ENCODE peak calls at places on chromosomes 1 and 21, in five cellular contexts. M, H, C, V and E are unnamed samples. For H3K27me3, the result is how much of the 10 kb centered on the place peaks cover.

GRCh38 chr1:7938070-7938469 is 2.6 kb downstream of the TNFRSF9 start:
- DNase-seq in H (no peak), M (no peak), C (no peak), V (no peak), E (no peak)

GRCh38 chr1:116122955-116123757 is 12.0 kb downstream of the MAB21L3 start:
- DNase-seq in V (no peak), H (peak), C (no peak), M (no peak), E (no peak)

GRCh38 chr1:58929667-58930325 is 145.9 kb upstream of the JUN start:
- DNase-seq in V (no peak), H (peak), C (no peak), M (no peak), E (no peak)

GRCh38 chr1:29933110-29933509 is 696.8 kb downstream of the PTPRU start:
- DNase-seq in M (peak), H (no peak), V (no peak), C (no peak), E (no peak)

GRCh38 chr1:179883739-179884138 is 1.7 kb downstream of the TOR1AIP1 start:
- DNase-seq in H (peak), M (no peak), V (no peak), C (no peak), E (no peak)

GRCh38 chr1:203548917-203549708 is 55.2 kb downstream of the OPTC start:
- DNase-seq in M (no peak), V (no peak), C (no peak), H (no peak), E (no peak)

GRCh38 chr1:29752141-29752540 is 515.8 kb downstream of the PTPRU start:
- DNase-seq in M (no peak), V (no peak), H (peak), C (peak), E (peak)

GRCh38 chr1:32538887-32539583 is at the start of gene ZBTB8A:
- DNase-seq in H (peak), C (peak), V (peak), M (peak), E (peak)

GRCh38 chr1:178407662-178408061 is 89.1 kb downstream of the CLEC20A start:
- DNase-seq in V (no peak), H (no peak), M (no peak), C (no peak), E (no peak)

GRCh38 chr1:214354440-214355148 is 73.6 kb downstream of the SMYD2 start:
- DNase-seq in M (no peak), C (no peak), V (no peak), H (peak), E (no peak)

GRCh38 chr21:46540087-46540710 is 64.7 kb downstream of the S100B start:
- DNase-seq in C (peak), H (no peak), M (no peak), V (no peak), E (no peak)

GRCh38 chr1:205450448-205450847 is 5.4 kb downstream of the BLACAT1 start:
- DNase-seq in V (peak), M (no peak), H (no peak), C (no peak), E (no peak)

GRCh38 chr1:169866577-169866976 is 27.1 kb downstream of the SCYL3 start:
- DNase-seq in V (no peak), C (no peak), M (no peak), H (no peak), E (no peak)

GRCh38 chr1:16249838-16250241 is 12.9 kb upstream of the CPLANE2 start:
- DNase-seq in H (peak), V (peak), C (peak), M (no peak), E (no peak)

GRCh38 chr1:236451796-236452373 is 57.8 kb downstream of the EDARADD start:
- DNase-seq in M (no peak), C (no peak), H (no peak), V (peak), E (peak)

GRCh38 chr1:33320619-33321165 is at the start of gene A3GALT2:
- DNase-seq in V (no peak), M (no peak), C (no peak), H (no peak), E (no peak)

GRCh38 chr1:179052776-179053175 is 27.1 kb downstream of the FAM20B start:
- DNase-seq in C (no peak), M (no peak), H (no peak), V (no peak), E (no peak)

GRCh38 chr1:172976222-172977041 is 74.3 kb downstream of the TNFSF18 start:
- DNase-seq in M (no peak), V (no peak), C (no peak), H (peak), E (no peak)

GRCh38 chr21:38119793-38120192 is 137.0 kb upstream of the KCNJ15 start:
- DNase-seq in M (no peak), V (no peak), C (no peak), H (no peak), E (no peak)

GRCh38 chr1:115251340-115251748 is 86.7 kb downstream of the NGF start:
- DNase-seq in V (no peak), H (peak), C (no peak), M (no peak), E (no peak)

GRCh38 chr1:23480187-23481025 is 3.6 kb downstream of the ASAP3 start:
- DNase-seq in V (no peak), H (no peak), M (no peak), C (no peak), E (no peak)

GRCh38 chr1:23481904-23482303 is 2.1 kb downstream of the ASAP3 start:
- DNase-seq in H (no peak), V (no peak), M (no peak), C (no peak), E (no peak)

GRCh38 chr1:23481026-23481597 is 2.9 kb downstream of the ASAP3 start:
- DNase-seq in H (no peak), C (no peak), M (no peak), V (no peak), E (no peak)

GRCh38 chr1:23477359-23478144 is 6.4 kb downstream of the ASAP3 start:
- DNase-seq in M (no peak), H (no peak), V (no peak), C (no peak), E (no peak)

GRCh38 chr1:23478896-23479790 is 4.8 kb downstream of the ASAP3 start:
- DNase-seq in H (peak), C (peak), V (peak), M (no peak), E (no peak)
- H3K27ac ChIP-seq in H (no peak), C (no peak), V (no peak), M (peak), E (no peak)

GRCh38 chr1:157167437-157167836 is 29.2 kb upstream of the ETV3 start:
- DNase-seq in H (no peak), C (no peak), V (no peak), M (no peak), E (no peak)

GRCh38 chr1:157166581-157166980 is 28.4 kb upstream of the ETV3 start:
- DNase-seq in C (no peak), M (no peak), V (no peak), H (no peak), E (no peak)

GRCh38 chr1:157170677-157171515 is 32.7 kb upstream of the ETV3 start:
- DNase-seq in V (peak), H (no peak), M (no peak), C (no peak), E (peak)

GRCh38 chr1:157163273-157164127 is 25.3 kb upstream of the ETV3 start:
- DNase-seq in C (peak), H (peak), M (peak), V (peak), E (peak)

DNA sequence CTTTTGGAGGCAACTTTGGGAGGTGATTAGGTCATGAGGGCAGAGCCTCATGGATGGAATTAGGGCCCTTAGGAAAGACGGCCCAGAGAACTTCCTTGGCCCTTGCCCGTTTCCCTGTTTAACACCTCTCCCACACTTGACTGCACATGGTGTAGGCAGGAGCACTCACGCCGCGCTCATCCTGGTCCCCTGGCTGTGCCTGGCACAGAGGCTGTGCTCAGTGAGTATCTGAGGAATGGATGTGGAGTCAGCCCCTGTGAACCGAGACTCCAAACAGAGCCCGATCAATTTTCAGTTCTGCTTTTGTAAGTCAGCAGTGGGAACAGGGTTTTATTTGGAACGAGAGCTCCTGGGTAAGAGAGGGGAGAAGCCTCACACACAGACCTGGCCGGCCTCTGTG is 29.8 kb upstream of the ETV3 start:
- DNase-seq in V (no peak), C (no peak), M (no peak), H (no peak), E (no peak)
- H3K27me3 ChIP-seq in V (under half), C (under half), M (under half), H (under half), E (under half)

DNA sequence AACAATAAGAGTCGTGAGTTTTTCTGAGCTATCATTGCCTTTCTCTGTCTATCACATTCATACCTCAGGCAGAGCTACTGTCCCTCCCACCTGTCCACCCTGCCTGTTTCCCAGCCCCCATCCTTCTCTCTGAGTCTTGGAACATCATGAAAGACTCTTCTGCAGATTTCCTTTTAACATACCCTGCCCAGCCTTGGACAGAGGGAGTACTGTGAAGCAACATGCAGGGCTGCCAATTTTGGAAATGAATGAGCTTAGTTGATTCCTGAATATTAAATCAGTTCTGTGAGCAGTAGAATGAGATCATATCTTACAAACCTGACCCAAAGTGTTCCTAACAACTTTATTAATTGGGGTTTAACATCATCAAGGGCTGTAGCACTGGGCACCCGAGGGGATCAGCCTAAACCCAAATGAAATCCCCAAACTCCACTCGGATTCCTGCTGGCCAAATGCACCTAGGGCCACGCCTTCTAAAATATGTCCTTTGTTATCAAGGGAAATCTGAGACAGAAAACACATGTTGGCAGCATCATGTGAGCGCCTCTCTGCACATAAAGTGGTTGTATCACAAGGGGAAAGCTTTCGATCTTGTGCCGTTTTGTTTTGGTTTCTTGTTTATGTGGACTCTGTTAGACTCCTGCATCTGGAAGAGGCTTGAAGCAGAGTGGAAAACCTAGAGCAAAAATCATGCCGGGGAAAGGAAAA is 357.6 kb downstream of the KIF26B start:
- DNase-seq in H (peak), C (no peak), V (no peak), M (no peak), E (no peak)
- H3K4me3 ChIP-seq in H (peak), C (no peak), V (no peak), M (peak), E (no peak)

DNA sequence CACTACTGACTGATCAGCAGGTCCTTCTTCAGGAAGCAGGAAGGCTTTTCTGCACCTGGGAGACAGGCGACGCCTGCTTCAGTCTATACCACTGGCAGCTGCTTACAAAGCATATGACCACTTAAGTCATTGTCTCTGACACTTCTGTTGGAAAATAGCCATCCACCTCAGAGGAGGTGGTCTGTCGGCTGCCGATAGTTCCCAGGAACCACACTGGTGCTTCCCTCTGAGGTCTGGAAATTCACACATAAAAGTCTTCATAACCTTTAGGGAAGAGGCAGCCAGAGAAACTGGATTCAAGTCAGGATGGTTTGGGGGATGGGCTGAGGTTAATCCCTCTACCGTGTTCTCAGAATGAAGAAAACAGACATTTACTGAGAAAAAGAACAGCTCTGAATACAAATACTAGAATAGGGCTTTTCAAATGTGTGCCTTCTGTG is 15.6 kb upstream of the SRP9 start:
- DNase-seq in H (peak), V (no peak), C (no peak), M (no peak), E (peak)
- H3K27ac ChIP-seq in H (no peak), V (no peak), C (peak), M (no peak), E (peak)

DNA sequence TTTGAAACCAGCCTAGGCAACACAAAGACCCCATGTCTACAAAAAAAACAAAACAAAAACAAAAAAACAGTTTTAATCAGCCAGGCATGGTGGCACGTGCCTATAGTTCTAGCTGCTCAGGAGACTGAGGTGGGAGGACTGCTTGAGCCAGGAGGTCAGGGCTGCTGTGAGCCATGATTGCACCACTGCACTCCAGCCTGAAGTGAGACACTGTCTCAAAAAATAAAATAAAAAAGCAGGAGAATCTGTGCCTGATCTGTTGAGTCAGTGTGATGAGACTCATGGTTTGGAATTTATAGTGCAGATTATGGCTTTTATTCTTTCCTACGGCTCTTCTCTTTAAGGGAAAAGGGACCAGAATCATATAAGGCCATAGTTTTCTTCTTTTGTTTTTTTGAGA is 16.5 kb downstream of the TRIT1 start:
- DNase-seq in V (no peak), C (no peak), H (peak), M (no peak), E (no peak)
- H3K27me3 ChIP-seq in V (under half), C (under half), H (under half), M (under half), E (under half)

DNA sequence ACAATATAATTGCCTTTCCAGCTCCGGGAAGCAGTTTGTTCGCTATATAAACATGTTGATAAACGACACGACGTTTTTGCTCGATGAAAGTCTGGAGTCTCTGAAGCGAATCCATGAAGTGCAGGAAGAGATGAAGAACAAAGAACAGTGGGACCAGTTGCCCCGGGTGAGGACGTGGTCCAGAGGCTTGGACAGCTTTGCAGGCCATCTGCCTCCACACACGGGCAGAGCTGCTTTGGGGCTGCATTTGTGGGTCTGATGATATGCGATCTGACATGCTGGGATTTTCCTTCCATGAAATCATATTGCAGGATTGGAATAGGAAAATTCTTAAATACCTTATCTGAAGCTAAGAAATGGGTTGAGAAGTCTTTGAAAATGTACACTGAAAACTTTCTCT is 49.2 kb upstream of the KIF1B start:
- DNase-seq in H (no peak), M (no peak), C (no peak), V (no peak), E (peak)
- H3K4me3 ChIP-seq in H (no peak), M (no peak), C (no peak), V (no peak), E (no peak)

GRCh38 chr1:156675715-156676311 is 1.4 kb downstream of the NES start:
- DNase-seq in H (peak), C (no peak), V (peak), M (no peak), E (peak)
- H3K27ac ChIP-seq in H (peak), C (peak), V (peak), M (peak), E (peak)

GRCh38 chr1:938088-938683 is 14.5 kb downstream of the SAMD11 start:
- DNase-seq in H (peak), M (no peak), C (no peak), V (peak), E (peak)

GRCh38 chr1:936348-936747 is 12.6 kb downstream of the SAMD11 start:
- DNase-seq in M (no peak), V (no peak), C (no peak), H (no peak), E (no peak)

GRCh38 chr1:938711-939504 is 15.2 kb downstream of the SAMD11 start:
- DNase-seq in H (no peak), V (no peak), M (no peak), C (no peak), E (no peak)

GRCh38 chr1:936865-937264 is 13.1 kb downstream of the SAMD11 start:
- DNase-seq in C (no peak), V (no peak), H (no peak), M (no peak), E (no peak)

DNA sequence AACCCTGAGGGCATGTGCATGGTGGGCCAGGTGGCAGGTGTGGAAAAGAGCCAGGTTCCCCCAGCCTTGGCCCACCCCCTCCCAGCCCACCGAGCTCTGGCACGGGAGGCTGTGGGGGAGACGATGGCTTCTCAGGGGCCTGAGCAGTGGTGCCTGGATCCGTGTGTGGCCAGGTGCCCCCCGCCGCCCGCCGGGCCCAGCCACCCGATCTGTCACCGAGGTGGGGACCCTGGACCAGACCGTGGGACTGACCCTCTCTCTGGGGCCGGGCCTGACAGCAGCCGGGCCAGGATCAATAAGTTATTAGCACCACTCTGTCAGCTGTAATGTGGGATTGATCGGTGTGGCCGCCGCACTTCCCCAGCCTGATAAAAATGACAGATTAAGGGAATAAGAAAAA is 13.8 kb downstream of the SAMD11 start:
- DNase-seq in M (no peak), C (no peak), V (no peak), H (no peak), E (no peak)
- H3K27me3 ChIP-seq in M (under half), C (half or more), V (under half), H (under half), E (under half)

DNA sequence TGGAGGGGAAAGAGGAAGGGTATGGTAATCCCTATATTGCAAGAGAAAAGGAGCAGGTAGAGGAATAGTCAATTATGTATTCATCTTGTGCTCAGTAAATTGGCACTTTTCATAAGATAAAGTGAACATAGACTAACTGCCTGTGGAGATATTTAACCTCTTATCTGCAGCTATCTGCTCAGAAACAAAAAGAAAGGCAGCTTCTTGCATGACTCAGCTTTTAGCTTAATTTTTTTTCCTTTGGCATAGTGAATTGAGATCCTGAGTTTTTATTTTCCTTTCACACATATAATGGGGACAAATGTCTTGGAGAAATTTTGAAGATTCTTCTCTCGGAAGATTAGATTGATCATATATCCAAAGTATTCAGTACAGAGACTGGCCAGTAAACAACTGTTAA is 127.7 kb upstream of the F3 start:
- DNase-seq in V (no peak), C (no peak), H (peak), M (no peak), E (no peak)
- H3K4me3 ChIP-seq in V (no peak), C (no peak), H (no peak), M (no peak), E (no peak)

DNA sequence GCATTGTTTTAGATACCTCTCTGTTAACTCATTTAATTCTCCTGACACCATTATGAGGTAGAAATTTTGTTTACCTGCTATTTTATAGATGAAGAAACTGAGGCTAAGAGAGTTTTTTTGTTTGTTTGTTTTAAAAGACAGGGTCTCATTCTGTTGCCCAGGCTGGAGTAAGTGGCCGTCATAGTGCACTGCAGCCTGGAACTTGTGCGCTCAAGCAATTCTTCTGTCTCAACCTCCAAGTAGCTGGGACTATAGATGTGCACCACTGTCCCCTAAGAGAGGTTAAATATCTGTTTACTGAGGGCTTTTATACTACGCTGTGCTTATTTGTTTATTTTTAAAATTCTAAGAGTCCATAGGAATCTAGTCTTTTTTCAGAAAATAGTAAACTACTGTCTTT is 43.7 kb upstream of the CACYBP start:
- DNase-seq in C (no peak), M (no peak), H (no peak), V (no peak), E (no peak)
- H3K27ac ChIP-seq in C (no peak), M (no peak), H (no peak), V (no peak), E (no peak)